ENCODE peak calls at places on chromosomes 13 and 19, in four cellular contexts. W is ovary; L is tibial artery; H is activated CD4-positive, CD25-positive, alpha-beta regulatory T cell treated with anti-CD3 and anti-CD28 coated beads, Interleukin-2, amount 50 U/mL, for 16 hours. O is an unnamed sample.

GRCh38 chr13:93765056-93765455 is 538.4 kb downstream of the GPC6 start:
- DNase-seq in W (no peak), H (no peak), L (no peak), O (no peak)

GRCh38 chr19:17624314-17624991 is 63.7 kb downstream of the UNC13A start:
- DNase-seq in W (no peak), H (no peak), L (no peak), O (no peak)

GRCh38 chr13:43374621-43375020 is 351.2 kb downstream of the DNAJC15 start:
- DNase-seq in W (no peak), H (no peak), L (no peak), O (no peak)

GRCh38 chr13:36124236-36124822 is 6.9 kb downstream of the DCLK1 start:
- DNase-seq in H (no peak), L (no peak), W (peak), O (no peak)

GRCh38 chr13:74115138-74115537 is 19.1 kb downstream of the KLF12 start:
- DNase-seq in W (no peak), H (no peak), L (no peak), O (no peak)

GRCh38 chr13:40178130-40178529 is 488.3 kb downstream of the FOXO1 start:
- DNase-seq in H (no peak), L (no peak), W (no peak), O (no peak)

GRCh38 chr19:42201489-42202289 is 15.8 kb downstream of the DEDD2 start:
- DNase-seq in W (no peak), H (no peak), L (no peak), O (no peak)

GRCh38 chr19:23913931-23914330 is 755 bp upstream of the ZNF726 start:
- DNase-seq in W (no peak), L (no peak), H (no peak), O (no peak)

GRCh38 chr13:106114981-106115554 is 420.4 kb downstream of the EFNB2 start:
- DNase-seq in L (no peak), W (no peak), H (no peak), O (no peak)

GRCh38 chr19:50821248-50821612 is 2.4 kb downstream of the KLK1 start:
- DNase-seq in L (no peak), H (no peak), W (no peak), O (no peak)

GRCh38 chr19:38284422-38284821 is 19.6 kb upstream of the C19orf33 start:
- DNase-seq in L (no peak), H (no peak), W (no peak), O (no peak)

GRCh38 chr13:61880576-61881283 is 465.1 kb upstream of the PCDH20 start:
- DNase-seq in L (no peak), H (no peak), W (no peak), O (no peak)

GRCh38 chr19:31591258-31591657 is 242.0 kb upstream of the TSHZ3 start:
- DNase-seq in W (no peak), L (no peak), H (no peak), O (no peak)

O was measured in NCI-H1417 treated with DMSO at 0.1 percent for 48 hours.